ENCODE peak calls at places on chromosomes 11 and 22, in six cellular contexts. One of them, this sample, is unnamed.

GRCh38 chr22:24554316-24555159 is at the start of gene GUCD1:
- DNase-seq in A549: no peak
- DNase-seq in SK-N-SH: no peak
- DNase-seq in GM23338: peak; percentile 39
- DNase-seq in HCT116: no peak
- DNase-seq in HepG2: no peak
- DNase-seq in this sample: no peak

GRCh38 chr11:92782806-92783205 is 186.6 kb upstream of the MTNR1B start:
- DNase-seq in A549: no peak
- DNase-seq in SK-N-SH: no peak
- DNase-seq in GM23338: no peak
- DNase-seq in HCT116: no peak
- DNase-seq in HepG2: no peak
- DNase-seq in this sample: no peak

GRCh38 chr11:112583246-112583893 is 322.7 kb upstream of the PLET1 start:
- DNase-seq in A549: no peak
- DNase-seq in SK-N-SH: no peak
- DNase-seq in GM23338: no peak
- DNase-seq in HCT116: no peak
- DNase-seq in HepG2: no peak
- DNase-seq in this sample: no peak

GRCh38 chr11:10696797-10697620 is 3.5 kb upstream of the IRAG1 start:
- DNase-seq in A549: no peak
- DNase-seq in SK-N-SH: no peak
- DNase-seq in GM23338: no peak
- DNase-seq in HCT116: no peak
- DNase-seq in HepG2: no peak
- DNase-seq in this sample: no peak

GRCh38 chr11:36030707-36031365 is 87.0 kb downstream of the LDLRAD3 start:
- DNase-seq in A549: no peak
- DNase-seq in SK-N-SH: peak; percentile 56
- DNase-seq in GM23338: no peak
- DNase-seq in HCT116: no peak
- DNase-seq in HepG2: no peak
- DNase-seq in this sample: no peak

GRCh38 chr22:42683599-42684283 is 34.5 kb upstream of the CYB5R3 start:
- DNase-seq in A549: no peak
- DNase-seq in SK-N-SH: peak; percentile 65
- DNase-seq in GM23338: no peak
- DNase-seq in HCT116: no peak
- DNase-seq in HepG2: no peak
- DNase-seq in this sample: no peak

GRCh38 chr11:70610561-70610960 is 212.2 kb downstream of the CTTN start:
- DNase-seq in A549: no peak
- DNase-seq in SK-N-SH: peak; percentile 90
- DNase-seq in GM23338: no peak
- DNase-seq in HCT116: no peak
- DNase-seq in HepG2: no peak
- DNase-seq in this sample: no peak

GRCh38 chr11:44583353-44583669 is 17.8 kb downstream of the CD82 start:
- DNase-seq in A549: no peak
- DNase-seq in SK-N-SH: no peak
- DNase-seq in GM23338: no peak
- DNase-seq in HCT116: no peak
- DNase-seq in HepG2: no peak
- DNase-seq in this sample: no peak

GRCh38 chr11:108278546-108278945 is 55.7 kb downstream of the ATM start:
- DNase-seq in A549: no peak
- DNase-seq in SK-N-SH: no peak
- DNase-seq in GM23338: peak; percentile 12
- DNase-seq in HCT116: no peak
- DNase-seq in HepG2: no peak
- DNase-seq in this sample: no peak

GRCh38 chr11:66595245-66595904 is 2.4 kb downstream of the CCS start:
- DNase-seq in A549: no peak
- DNase-seq in SK-N-SH: no peak
- DNase-seq in GM23338: no peak
- DNase-seq in HCT116: no peak
- DNase-seq in HepG2: no peak
- DNase-seq in this sample: no peak

GRCh38 chr11:119839504-119840133 is 110.6 kb upstream of the NECTIN1 start:
- DNase-seq in A549: no peak
- DNase-seq in SK-N-SH: peak; percentile 53
- DNase-seq in GM23338: no peak
- DNase-seq in HCT116: no peak
- DNase-seq in HepG2: no peak
- DNase-seq in this sample: no peak

GRCh38 chr22:20235453-20235991 is 32.6 kb downstream of the RTN4R start:
- DNase-seq in A549: no peak
- DNase-seq in SK-N-SH: no peak
- DNase-seq in GM23338: no peak
- DNase-seq in HCT116: no peak
- DNase-seq in HepG2: no peak
- DNase-seq in this sample: no peak

GRCh38 chr11:125621995-125622394 is 3.0 kb upstream of the CHEK1 start:
- DNase-seq in A549: no peak
- DNase-seq in SK-N-SH: no peak
- DNase-seq in GM23338: no peak
- DNase-seq in HCT116: no peak
- DNase-seq in HepG2: no peak
- DNase-seq in this sample: no peak

GRCh38 chr22:49936018-49936972 is 17.9 kb downstream of the CRELD2 start:
- DNase-seq in A549: no peak
- DNase-seq in SK-N-SH: peak; percentile 84
- DNase-seq in GM23338: peak; percentile 79
- DNase-seq in HCT116: no peak
- DNase-seq in HepG2: peak; percentile 93
- DNase-seq in this sample: no peak

GRCh38 chr22:35630387-35630793 is 13.3 kb upstream of the MB start:
- DNase-seq in A549: peak; percentile 41
- DNase-seq in SK-N-SH: no peak
- DNase-seq in GM23338: peak; percentile 39
- DNase-seq in HCT116: peak; percentile 38
- DNase-seq in HepG2: no peak
- DNase-seq in this sample: no peak

GRCh38 chr11:8581300-8581699 is 12.7 kb downstream of the STK33 start:
- DNase-seq in A549: no peak
- DNase-seq in SK-N-SH: no peak
- DNase-seq in GM23338: no peak
- DNase-seq in HCT116: no peak
- DNase-seq in HepG2: no peak
- DNase-seq in this sample: no peak

GRCh38 chr11:2097998-2098690 is 41.0 kb downstream of the IGF2 start:
- DNase-seq in A549: no peak
- DNase-seq in SK-N-SH: no peak
- DNase-seq in GM23338: no peak
- DNase-seq in HCT116: no peak
- DNase-seq in HepG2: no peak
- DNase-seq in this sample: no peak

GRCh38 chr11:117281159-117281558 is 10.0 kb upstream of the BACE1-AS start:
- DNase-seq in A549: no peak
- DNase-seq in SK-N-SH: no peak
- DNase-seq in GM23338: no peak
- DNase-seq in HCT116: peak; percentile 50
- DNase-seq in HepG2: no peak
- DNase-seq in this sample: no peak

GRCh38 chr11:110286298-110287040 is 9.9 kb downstream of the RDX start:
- DNase-seq in A549: no peak
- DNase-seq in SK-N-SH: no peak
- DNase-seq in GM23338: no peak
- DNase-seq in HCT116: no peak
- DNase-seq in HepG2: no peak
- DNase-seq in this sample: no peak

GRCh38 chr22:48708558-48709245 is 1119.0 kb downstream of the BRD1 start:
- DNase-seq in A549: no peak
- DNase-seq in SK-N-SH: no peak
- DNase-seq in GM23338: no peak
- DNase-seq in HCT116: no peak
- DNase-seq in HepG2: no peak
- DNase-seq in this sample: no peak

GRCh38 chr11:66338276-66339162 is 2.3 kb upstream of the RIN1 start:
- DNase-seq in A549: no peak
- DNase-seq in SK-N-SH: no peak
- DNase-seq in GM23338: no peak
- DNase-seq in HCT116: no peak
- DNase-seq in HepG2: no peak
- DNase-seq in this sample: no peak

GRCh38 chr11:3807856-3808845 is at the start of gene PGAP2:
- DNase-seq in A549: peak; percentile 93
- DNase-seq in SK-N-SH: peak; percentile 90
- DNase-seq in GM23338: peak; percentile 91
- DNase-seq in HCT116: peak; percentile 61
- DNase-seq in HepG2: peak; percentile 61
- DNase-seq in this sample: peak; percentile 41

GRCh38 chr11:67375320-67376021 is 2.1 kb upstream of the CLCF1 start:
- DNase-seq in A549: peak; percentile 52
- DNase-seq in SK-N-SH: no peak
- DNase-seq in GM23338: peak; percentile 64
- DNase-seq in HCT116: no peak
- DNase-seq in HepG2: no peak
- DNase-seq in this sample: no peak

GRCh38 chr11:67355794-67356550 is 2.6 kb upstream of the POLD4 start:
- DNase-seq in A549: peak; percentile 1
- DNase-seq in SK-N-SH: peak; percentile 0
- DNase-seq in GM23338: no peak
- DNase-seq in HCT116: no peak
- DNase-seq in HepG2: no peak
- DNase-seq in this sample: no peak

GRCh38 chr22:20117656-20118571 is 888 bp upstream of the TRMT2A start:
- DNase-seq in A549: no peak
- DNase-seq in SK-N-SH: no peak
- DNase-seq in GM23338: peak; percentile 32
- DNase-seq in HCT116: no peak
- DNase-seq in HepG2: no peak
- DNase-seq in this sample: no peak

GRCh38 chr22:50699001-50699753 is 26.6 kb downstream of the SHANK3 start:
- DNase-seq in A549: no peak
- DNase-seq in SK-N-SH: no peak
- DNase-seq in GM23338: no peak
- DNase-seq in HCT116: no peak
- DNase-seq in HepG2: no peak
- DNase-seq in this sample: no peak

GRCh38 chr22:40224702-40225101 is 47.0 kb downstream of the TNRC6B start:
- DNase-seq in A549: no peak
- DNase-seq in SK-N-SH: no peak
- DNase-seq in GM23338: no peak
- DNase-seq in HCT116: no peak
- DNase-seq in HepG2: no peak
- DNase-seq in this sample: no peak

GRCh38 chr11:122709042-122709760 is 53.7 kb downstream of the UBASH3B start:
- DNase-seq in A549: no peak
- DNase-seq in SK-N-SH: no peak
- DNase-seq in GM23338: no peak
- DNase-seq in HCT116: peak; percentile 33
- DNase-seq in HepG2: no peak
- DNase-seq in this sample: no peak

GRCh38 chr22:18101536-18101935 is 9.1 kb upstream of the TUBA8 start:
- DNase-seq in A549: no peak
- DNase-seq in SK-N-SH: no peak
- DNase-seq in GM23338: no peak
- DNase-seq in HCT116: no peak
- DNase-seq in HepG2: no peak
- DNase-seq in this sample: no peak

GRCh38 chr22:35467788-35468187 is 67.8 kb downstream of the MCM5 start:
- DNase-seq in A549: no peak
- DNase-seq in SK-N-SH: peak; percentile 74
- DNase-seq in GM23338: peak; percentile 36
- DNase-seq in HCT116: no peak
- DNase-seq in HepG2: no peak
- DNase-seq in this sample: no peak

GRCh38 chr11:115421338-115422012 is 82.7 kb downstream of the CADM1 start:
- DNase-seq in A549: no peak
- DNase-seq in SK-N-SH: no peak
- DNase-seq in GM23338: no peak
- DNase-seq in HCT116: no peak
- DNase-seq in HepG2: no peak
- DNase-seq in this sample: no peak

GRCh38 chr11:20368441-20368840 is 4.9 kb downstream of the HTATIP2 start:
- DNase-seq in A549: no peak
- DNase-seq in SK-N-SH: no peak
- DNase-seq in GM23338: no peak
- DNase-seq in HCT116: no peak
- DNase-seq in HepG2: no peak
- DNase-seq in this sample: no peak
- TF ChIP-seq CTCF in A549: no peak
- TF ChIP-seq CTCF in SK-N-SH: no peak
- TF ChIP-seq CTCF in GM23338: no peak
- TF ChIP-seq CTCF in HCT116: no peak
- TF ChIP-seq CTCF in HepG2: no peak
- TF ChIP-seq CTCF in this sample: no peak

GRCh38 chr11:128718064-128718463 is 24.2 kb downstream of the FLI1 start:
- DNase-seq in A549: no peak
- DNase-seq in SK-N-SH: no peak
- DNase-seq in GM23338: peak; percentile 10
- DNase-seq in HCT116: no peak
- DNase-seq in HepG2: no peak
- DNase-seq in this sample: no peak
- H3K27ac ChIP-seq in A549: no peak overlapping the region
- H3K27ac ChIP-seq in SK-N-SH: no peak overlapping the region
- H3K27ac ChIP-seq in GM23338: no peak overlapping the region
- H3K27ac ChIP-seq in HCT116: no peak overlapping the region
- H3K27ac ChIP-seq in HepG2: no peak overlapping the region
- H3K27ac ChIP-seq in this sample: no peak overlapping the region

DNA sequence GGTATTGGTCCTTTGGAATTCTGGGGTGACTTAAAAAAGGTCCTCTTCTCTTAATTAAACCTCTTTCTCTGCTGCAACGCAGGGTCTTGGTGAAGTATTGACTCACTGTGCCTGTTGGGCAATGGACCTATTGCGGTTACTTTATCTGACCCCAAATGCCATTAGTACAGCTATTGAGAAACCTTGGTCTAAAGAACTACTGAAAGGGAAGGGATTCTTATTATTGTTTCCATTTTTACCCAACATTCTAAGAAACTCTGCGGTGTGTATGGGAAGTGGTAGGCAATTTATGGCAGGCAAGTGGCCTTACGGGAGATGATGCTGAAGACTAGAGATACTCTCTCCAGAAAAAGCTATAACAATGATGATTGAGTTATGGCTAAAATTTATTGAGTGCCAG is 12.5 kb downstream of the SLC6A5 start:
- DNase-seq in A549: no peak
- DNase-seq in SK-N-SH: no peak
- DNase-seq in GM23338: no peak
- DNase-seq in HCT116: no peak
- DNase-seq in HepG2: peak; percentile 25
- DNase-seq in this sample: no peak
- TF ChIP-seq REST in A549: no peak
- TF ChIP-seq REST in SK-N-SH: no peak
- TF ChIP-seq REST in GM23338: no peak
- TF ChIP-seq REST in HCT116: no peak
- TF ChIP-seq REST in HepG2: no peak
- TF ChIP-seq REST in this sample: no peak

DNA sequence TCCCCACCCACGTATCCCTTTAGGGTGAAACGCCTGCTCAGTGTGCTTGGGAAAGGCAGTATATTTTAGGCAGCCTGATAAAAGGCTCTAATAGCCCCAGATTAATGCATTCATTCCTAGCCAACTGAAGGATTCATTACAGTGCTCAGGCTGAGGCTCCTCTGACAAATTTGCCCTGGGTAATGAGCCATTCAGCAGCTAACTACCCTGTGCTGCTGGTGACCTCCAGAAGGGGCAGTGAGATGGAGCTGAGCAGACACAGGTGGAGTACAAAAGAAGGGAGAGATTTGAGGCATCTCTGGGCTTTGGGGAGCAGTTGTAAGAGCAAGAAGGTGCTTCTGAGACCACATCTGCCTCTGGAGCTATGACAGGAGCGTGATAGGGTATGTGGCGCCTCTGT is 817.0 kb downstream of the NTM start:
- DNase-seq in A549: no peak
- DNase-seq in SK-N-SH: no peak
- DNase-seq in GM23338: no peak
- DNase-seq in HCT116: no peak
- DNase-seq in HepG2: no peak
- DNase-seq in this sample: no peak
- TF ChIP-seq CTCF in A549: no peak
- TF ChIP-seq CTCF in SK-N-SH: no peak
- TF ChIP-seq CTCF in GM23338: no peak
- TF ChIP-seq CTCF in HCT116: no peak
- TF ChIP-seq CTCF in HepG2: no peak
- TF ChIP-seq CTCF in this sample: no peak